ENCODE peak calls at places on chromosome 20, in seven cellular contexts. One of them, this sample, is unnamed.

GRCh38 chr20:14493408-14493807 is 156.0 kb upstream of the FLRT3 start:
- DNase-seq in heart right ventricle: no peak
- DNase-seq in RWPE1: no peak
- DNase-seq in cardiac muscle cell: no peak
- DNase-seq in epithelial cell of esophagus: no peak
- DNase-seq in cardiac fibroblast: no peak
- DNase-seq in mammary epithelial cell: no peak
- DNase-seq in this sample: no peak

GRCh38 chr20:58719258-58719657 is 26.7 kb downstream of the NPEPL1 start:
- DNase-seq in heart right ventricle: no peak
- DNase-seq in RWPE1: no peak
- DNase-seq in cardiac muscle cell: no peak
- DNase-seq in epithelial cell of esophagus: no peak
- DNase-seq in cardiac fibroblast: no peak
- DNase-seq in mammary epithelial cell: no peak
- DNase-seq in this sample: no peak

GRCh38 chr20:42461321-42461720 is 728.4 kb downstream of the PTPRT start:
- DNase-seq in heart right ventricle: no peak
- DNase-seq in RWPE1: no peak
- DNase-seq in cardiac muscle cell: no peak
- DNase-seq in epithelial cell of esophagus: no peak
- DNase-seq in cardiac fibroblast: no peak
- DNase-seq in mammary epithelial cell: no peak
- DNase-seq in this sample: no peak

GRCh38 chr20:45924391-45925261 is 9.9 kb upstream of the PCIF1 start:
- DNase-seq in heart right ventricle: peak; percentile 57
- DNase-seq in RWPE1: no peak
- DNase-seq in cardiac muscle cell: no peak
- DNase-seq in epithelial cell of esophagus: no peak
- DNase-seq in cardiac fibroblast: peak; percentile 62
- DNase-seq in mammary epithelial cell: no peak
- DNase-seq in this sample: peak; percentile 42

GRCh38 chr20:60584221-60584620 is 626.0 kb downstream of the CDH26 start:
- DNase-seq in heart right ventricle: no peak
- DNase-seq in RWPE1: no peak
- DNase-seq in cardiac muscle cell: no peak
- DNase-seq in epithelial cell of esophagus: peak; percentile 8
- DNase-seq in cardiac fibroblast: no peak
- DNase-seq in mammary epithelial cell: peak; percentile 71
- DNase-seq in this sample: no peak

GRCh38 chr20:33267691-33268090 is 15.3 kb upstream of the BPIFB1 start:
- DNase-seq in heart right ventricle: no peak
- DNase-seq in RWPE1: no peak
- DNase-seq in cardiac muscle cell: no peak
- DNase-seq in epithelial cell of esophagus: no peak
- DNase-seq in cardiac fibroblast: no peak
- DNase-seq in mammary epithelial cell: no peak
- DNase-seq in this sample: no peak

GRCh38 chr20:60970601-60971000 is 281.5 kb upstream of the CDH4 start:
- DNase-seq in heart right ventricle: no peak
- DNase-seq in RWPE1: no peak
- DNase-seq in cardiac muscle cell: no peak
- DNase-seq in epithelial cell of esophagus: no peak
- DNase-seq in cardiac fibroblast: no peak
- DNase-seq in mammary epithelial cell: no peak
- DNase-seq in this sample: no peak

GRCh38 chr20:32344835-32345506 is 13.2 kb upstream of the ASXL1 start:
- DNase-seq in heart right ventricle: no peak
- DNase-seq in RWPE1: no peak
- DNase-seq in cardiac muscle cell: no peak
- DNase-seq in epithelial cell of esophagus: no peak
- DNase-seq in cardiac fibroblast: no peak
- DNase-seq in mammary epithelial cell: no peak
- DNase-seq in this sample: no peak

GRCh38 chr20:4961746-4962145 is 39.6 kb downstream of the SLC23A2 start:
- DNase-seq in heart right ventricle: peak; percentile 19
- DNase-seq in RWPE1: no peak
- DNase-seq in cardiac muscle cell: no peak
- DNase-seq in epithelial cell of esophagus: no peak
- DNase-seq in cardiac fibroblast: peak; percentile 80
- DNase-seq in mammary epithelial cell: peak; percentile 19
- DNase-seq in this sample: peak; percentile 90

GRCh38 chr20:1185316-1185741 is 548 bp upstream of the TMEM74B start:
- DNase-seq in heart right ventricle: no peak
- DNase-seq in RWPE1: no peak
- DNase-seq in cardiac muscle cell: peak; percentile 51
- DNase-seq in epithelial cell of esophagus: peak; percentile 15
- DNase-seq in cardiac fibroblast: no peak
- DNase-seq in mammary epithelial cell: no peak
- DNase-seq in this sample: no peak

GRCh38 chr20:52438326-52438963 is 246.9 kb upstream of the ZFP64 start:
- DNase-seq in heart right ventricle: no peak
- DNase-seq in RWPE1: no peak
- DNase-seq in cardiac muscle cell: peak; percentile 19
- DNase-seq in epithelial cell of esophagus: no peak
- DNase-seq in cardiac fibroblast: no peak
- DNase-seq in mammary epithelial cell: no peak
- DNase-seq in this sample: no peak

GRCh38 chr20:63285636-63286615 is 7.1 kb upstream of the COL20A1 start:
- DNase-seq in heart right ventricle: no peak
- DNase-seq in RWPE1: no peak
- DNase-seq in cardiac muscle cell: no peak
- DNase-seq in epithelial cell of esophagus: no peak
- DNase-seq in cardiac fibroblast: no peak
- DNase-seq in mammary epithelial cell: no peak
- DNase-seq in this sample: no peak

GRCh38 chr20:9571783-9572182 is 57.4 kb downstream of the LAMP5 start:
- DNase-seq in heart right ventricle: no peak
- DNase-seq in RWPE1: no peak
- DNase-seq in cardiac muscle cell: no peak
- DNase-seq in epithelial cell of esophagus: no peak
- DNase-seq in cardiac fibroblast: no peak
- DNase-seq in mammary epithelial cell: no peak
- DNase-seq in this sample: no peak

GRCh38 chr20:17995967-17996819 is 27.4 kb downstream of the MGME1 start:
- DNase-seq in heart right ventricle: peak; percentile 46
- DNase-seq in RWPE1: peak; percentile 70
- DNase-seq in cardiac muscle cell: peak; percentile 61
- DNase-seq in epithelial cell of esophagus: peak; percentile 70
- DNase-seq in cardiac fibroblast: peak; percentile 82
- DNase-seq in mammary epithelial cell: peak; percentile 55
- DNase-seq in this sample: peak; percentile 66

GRCh38 chr20:20690676-20691476 is 21.6 kb downstream of the RALGAPA2 start:
- DNase-seq in heart right ventricle: no peak
- DNase-seq in RWPE1: no peak
- DNase-seq in cardiac muscle cell: no peak
- DNase-seq in epithelial cell of esophagus: no peak
- DNase-seq in cardiac fibroblast: no peak
- DNase-seq in mammary epithelial cell: no peak
- DNase-seq in this sample: no peak

GRCh38 chr20:46840054-46840729 is 54.5 kb upstream of the EYA2 start:
- DNase-seq in heart right ventricle: no peak
- DNase-seq in RWPE1: no peak
- DNase-seq in cardiac muscle cell: no peak
- DNase-seq in epithelial cell of esophagus: no peak
- DNase-seq in cardiac fibroblast: no peak
- DNase-seq in mammary epithelial cell: no peak
- DNase-seq in this sample: no peak

GRCh38 chr20:38167466-38167850 is 2.4 kb upstream of the TGM2 start:
- DNase-seq in heart right ventricle: no peak
- DNase-seq in RWPE1: no peak
- DNase-seq in cardiac muscle cell: no peak
- DNase-seq in epithelial cell of esophagus: no peak
- DNase-seq in cardiac fibroblast: no peak
- DNase-seq in mammary epithelial cell: no peak
- DNase-seq in this sample: no peak
- TF ChIP-seq CTCF in heart right ventricle: no peak
- TF ChIP-seq CTCF in RWPE1: no peak
- TF ChIP-seq CTCF in cardiac muscle cell: no peak
- TF ChIP-seq CTCF in epithelial cell of esophagus: no peak
- TF ChIP-seq CTCF in cardiac fibroblast: no peak
- TF ChIP-seq CTCF in mammary epithelial cell: no peak
- TF ChIP-seq CTCF in this sample: no peak

DNA sequence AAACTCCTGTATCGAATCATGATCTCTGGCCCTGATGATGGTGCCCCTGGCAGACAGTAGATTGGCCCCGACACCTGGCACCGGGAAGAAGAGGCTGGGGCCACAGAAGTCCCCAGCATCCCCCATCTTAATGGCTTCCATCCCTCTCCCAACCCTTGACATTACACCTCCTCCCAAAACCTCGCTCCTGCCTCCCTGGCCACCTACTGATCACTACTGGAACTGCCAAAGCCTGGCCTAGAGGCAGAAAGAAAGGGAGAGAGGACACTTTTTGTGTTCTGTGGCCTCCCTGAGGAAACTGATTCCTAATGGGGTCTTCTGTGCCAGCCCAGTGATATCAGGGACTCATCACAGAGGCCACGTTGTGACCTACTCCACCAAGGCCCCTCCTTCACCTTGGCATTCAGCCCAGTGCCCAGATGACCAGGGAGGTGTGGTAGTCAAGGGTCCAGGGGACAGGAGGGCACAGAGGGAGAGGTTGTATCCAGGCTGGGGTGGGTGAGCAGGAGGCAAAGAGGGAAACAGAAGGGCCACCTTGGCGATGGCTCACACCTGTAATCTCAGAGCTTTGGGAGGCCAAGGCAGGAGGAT is 6.1 kb downstream of the C20orf173 start:
- DNase-seq in heart right ventricle: no peak
- DNase-seq in RWPE1: peak; percentile 52
- DNase-seq in cardiac muscle cell: no peak
- DNase-seq in epithelial cell of esophagus: peak; percentile 33
- DNase-seq in cardiac fibroblast: peak; percentile 33
- DNase-seq in mammary epithelial cell: peak; percentile 23
- DNase-seq in this sample: no peak
- TF ChIP-seq CTCF in heart right ventricle: peak; percentile 35
- TF ChIP-seq CTCF in RWPE1: no peak
- TF ChIP-seq CTCF in cardiac muscle cell: peak; percentile 63
- TF ChIP-seq CTCF in epithelial cell of esophagus: peak; percentile 68
- TF ChIP-seq CTCF in cardiac fibroblast: peak; percentile 81
- TF ChIP-seq CTCF in mammary epithelial cell: peak; percentile 66
- TF ChIP-seq CTCF in this sample: peak; percentile 80

DNA sequence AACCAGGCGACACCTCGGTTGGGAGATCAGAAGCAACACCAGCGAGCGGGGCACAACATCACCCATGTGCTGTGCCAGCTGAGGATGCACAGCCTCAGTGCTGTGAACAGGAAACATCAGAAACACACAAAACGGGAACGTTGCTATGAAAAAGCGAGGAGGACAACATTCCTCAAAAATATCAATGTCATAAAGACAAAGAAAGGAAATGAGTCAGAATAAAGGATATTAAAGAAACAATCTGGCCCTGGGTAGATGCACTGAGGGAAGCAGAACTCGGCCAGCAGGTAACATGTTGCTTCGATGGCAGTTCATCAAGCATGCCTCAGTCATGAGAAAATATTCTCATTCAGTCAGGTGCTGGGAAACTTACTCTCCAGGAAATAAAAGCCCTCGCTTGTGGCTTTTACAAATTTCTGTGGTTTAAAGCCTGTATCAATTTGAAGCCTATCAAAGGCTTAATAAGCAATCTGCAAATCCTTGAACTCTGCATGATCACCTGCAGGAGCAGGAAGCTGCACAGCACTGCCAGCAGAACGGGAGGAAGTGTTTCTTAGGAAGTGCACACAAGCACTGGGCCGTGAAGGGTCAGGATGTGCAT is 77.5 kb downstream of the GINS1 start:
- DNase-seq in heart right ventricle: no peak
- DNase-seq in RWPE1: peak; percentile 61
- DNase-seq in cardiac muscle cell: no peak
- DNase-seq in epithelial cell of esophagus: peak; percentile 81
- DNase-seq in cardiac fibroblast: peak; percentile 64
- DNase-seq in mammary epithelial cell: peak; percentile 72
- DNase-seq in this sample: peak; percentile 7
- TF ChIP-seq CTCF in heart right ventricle: no peak
- TF ChIP-seq CTCF in RWPE1: no peak
- TF ChIP-seq CTCF in cardiac muscle cell: no peak
- TF ChIP-seq CTCF in epithelial cell of esophagus: no peak
- TF ChIP-seq CTCF in cardiac fibroblast: no peak
- TF ChIP-seq CTCF in mammary epithelial cell: no peak
- TF ChIP-seq CTCF in this sample: no peak

GRCh38 chr20:44552039-44552438 is 30.2 kb upstream of the SERINC3 start:
- DNase-seq in heart right ventricle: no peak
- DNase-seq in RWPE1: no peak
- DNase-seq in cardiac muscle cell: no peak
- DNase-seq in epithelial cell of esophagus: no peak
- DNase-seq in cardiac fibroblast: no peak
- DNase-seq in mammary epithelial cell: no peak
- DNase-seq in this sample: no peak
- TF ChIP-seq CTCF in heart right ventricle: no peak
- TF ChIP-seq CTCF in RWPE1: no peak
- TF ChIP-seq CTCF in cardiac muscle cell: no peak
- TF ChIP-seq CTCF in epithelial cell of esophagus: no peak
- TF ChIP-seq CTCF in cardiac fibroblast: no peak
- TF ChIP-seq CTCF in mammary epithelial cell: no peak
- TF ChIP-seq CTCF in this sample: no peak

GRCh38 chr20:11267131-11267761 is 593.4 kb upstream of the JAG1 start:
- DNase-seq in heart right ventricle: peak; percentile 69
- DNase-seq in RWPE1: peak; percentile 99
- DNase-seq in cardiac muscle cell: peak; percentile 54
- DNase-seq in epithelial cell of esophagus: peak; percentile 96
- DNase-seq in cardiac fibroblast: peak; percentile 95
- DNase-seq in mammary epithelial cell: peak; percentile 99
- DNase-seq in this sample: peak; percentile 95
- TF ChIP-seq CTCF in heart right ventricle: peak; percentile 8
- TF ChIP-seq CTCF in RWPE1: no peak
- TF ChIP-seq CTCF in cardiac muscle cell: peak; percentile 13
- TF ChIP-seq CTCF in epithelial cell of esophagus: peak; percentile 34
- TF ChIP-seq CTCF in cardiac fibroblast: peak; percentile 34
- TF ChIP-seq CTCF in mammary epithelial cell: peak; percentile 17
- TF ChIP-seq CTCF in this sample: peak; percentile 38

GRCh38 chr20:3276400-3277015 is 37.5 kb upstream of the SLC4A11 start:
- DNase-seq in heart right ventricle: no peak
- DNase-seq in RWPE1: peak; percentile 33
- DNase-seq in cardiac muscle cell: peak; percentile 9
- DNase-seq in epithelial cell of esophagus: peak; percentile 28
- DNase-seq in cardiac fibroblast: peak; percentile 62
- DNase-seq in mammary epithelial cell: peak; percentile 5
- DNase-seq in this sample: peak; percentile 14
- TF ChIP-seq CTCF in heart right ventricle: peak; percentile 16
- TF ChIP-seq CTCF in RWPE1: no peak
- TF ChIP-seq CTCF in cardiac muscle cell: peak; percentile 35
- TF ChIP-seq CTCF in epithelial cell of esophagus: peak; percentile 25
- TF ChIP-seq CTCF in cardiac fibroblast: peak; percentile 33
- TF ChIP-seq CTCF in mammary epithelial cell: peak; percentile 32
- TF ChIP-seq CTCF in this sample: peak; percentile 40